ENCODE peak calls at places on chromosomes 5 and 9, in eight cellular contexts. M is endodermal cell, H is choroid plexus epithelial cell, G is upper lobe of right lung, B is Panc1, V is cardiac muscle cell, F is tibial artery, S is heart right ventricle. T is an unnamed sample.

GRCh38 chr9:6869081-6869948 is 111.5 kb downstream of the KDM4C start:
- DNase-seq in S (no peak), V (peak; percentile 24), G (no peak), F (no peak), M (peak; percentile 60), B (no peak), H (peak; percentile 17), T (peak; percentile 21)

GRCh38 chr9:89378541-89378940 is 60.2 kb downstream of the SECISBP2 start:
- DNase-seq in S (no peak), F (no peak), G (no peak), H (no peak), M (no peak), V (no peak), B (no peak), T (no peak)

GRCh38 chr5:9557696-9558095 is 11.8 kb upstream of the SEMA5A start:
- DNase-seq in B (no peak), M (no peak), V (no peak), S (no peak), G (no peak), F (no peak), H (peak; percentile 77), T (peak; percentile 26)

GRCh38 chr5:135443329-135443960 is 3.7 kb downstream of the DCANP1 start:
- DNase-seq in V (no peak), G (peak; percentile 36), S (no peak), B (no peak), F (no peak), M (peak; percentile 75), H (no peak), T (no peak)

GRCh38 chr9:128081052-128081451 is 13.0 kb downstream of the SLC25A25 start:
- DNase-seq in V (peak; percentile 91), M (no peak), B (no peak), S (peak; percentile 51), G (no peak), F (no peak), H (peak; percentile 99), T (peak; percentile 93)

GRCh38 chr9:19938990-19939736 is 150.3 kb upstream of the SLC24A2 start:
- DNase-seq in G (no peak), M (no peak), B (no peak), F (no peak), S (no peak), V (no peak), H (no peak), T (no peak)

GRCh38 chr5:123206618-123207320 is 117.7 kb downstream of the PRDM6 start:
- DNase-seq in F (no peak), B (no peak), S (no peak), H (peak; percentile 53), V (peak; percentile 81), G (no peak), M (no peak), T (peak; percentile 60)

GRCh38 chr9:83340451-83340850 is 197.8 kb downstream of the FRMD3 start:
- DNase-seq in V (no peak), M (no peak), B (no peak), F (no peak), G (no peak), H (peak; percentile 38), S (no peak), T (peak; percentile 11)

GRCh38 chr5:131204964-131205363 is 34.2 kb downstream of the LYRM7 start:
- DNase-seq in M (no peak), B (no peak), H (no peak), G (no peak), S (no peak), F (no peak), V (no peak), T (no peak)

GRCh38 chr5:109911731-109912130 is 222.0 kb downstream of the MAN2A1 start:
- DNase-seq in M (no peak), F (no peak), B (no peak), G (no peak), V (peak; percentile 47), S (no peak), H (peak; percentile 92), T (peak; percentile 52)

GRCh38 chr9:68755752-68756151 is 50.7 kb downstream of the PIP5K1B start:
- DNase-seq in G (no peak), B (no peak), S (no peak), V (no peak), M (no peak), H (no peak), F (no peak), T (no peak)

GRCh38 chr5:171989276-171989675 is 17.2 kb downstream of the FBXW11 start:
- DNase-seq in S (no peak), B (no peak), H (no peak), F (no peak), M (no peak), V (no peak), G (no peak), T (no peak)

GRCh38 chr5:63262191-63262981 is 683.8 kb downstream of the LRRC70 start:
- DNase-seq in S (no peak), G (no peak), M (no peak), B (no peak), V (peak; percentile 86), F (no peak), H (peak; percentile 80), T (peak; percentile 90)

GRCh38 chr9:2559212-2560152 is 62.1 kb upstream of the VLDLR start:
- DNase-seq in G (no peak), V (peak; percentile 99), S (peak; percentile 92), B (no peak), F (peak; percentile 88), M (no peak), H (peak; percentile 95), T (peak; percentile 97)

GRCh38 chr9:129465834-129466535 is 154.9 kb downstream of the C9orf50 start:
- DNase-seq in V (no peak), G (no peak), F (no peak), M (no peak), S (no peak), H (no peak), B (no peak), T (no peak)

GRCh38 chr9:655875-656274 is 185.6 kb upstream of the DMRT1 start:
- DNase-seq in F (peak; percentile 87), G (peak; percentile 71), S (peak; percentile 93), V (peak; percentile 84), H (peak; percentile 46), B (no peak), M (peak; percentile 56), T (peak; percentile 56)

GRCh38 chr5:122054266-122054665 is 23.8 kb downstream of the LOX start:
- DNase-seq in F (no peak), H (no peak), V (no peak), M (no peak), G (no peak), S (no peak), B (no peak), T (no peak)

GRCh38 chr5:72543365-72543764 is 36.2 kb upstream of the ZNF366 start:
- DNase-seq in G (no peak), M (no peak), F (no peak), S (no peak), B (no peak), H (peak; percentile 98), V (peak; percentile 94), T (peak; percentile 83)

GRCh38 chr5:148740966-148741742 is 85.3 kb upstream of the ADRB2 start:
- DNase-seq in F (no peak), M (no peak), V (peak; percentile 76), H (peak; percentile 83), B (peak; percentile 69), G (no peak), S (no peak), T (peak; percentile 85)

GRCh38 chr5:113040672-113041071 is 64.1 kb downstream of the DCP2 start:
- DNase-seq in F (no peak), B (no peak), G (no peak), M (peak; percentile 1), S (no peak), V (no peak), H (no peak), T (no peak)

GRCh38 chr9:121573717-121574485 is 74.3 kb upstream of the GGTA1 start:
- DNase-seq in M (peak; percentile 72), S (no peak), B (no peak), H (no peak), F (no peak), V (no peak), G (no peak), T (no peak)
- TF ChIP-seq CTCF in M (peak; percentile 40), S (no peak), B (no peak), H (no peak), F (no peak), V (no peak), G (no peak), T (no peak)

GRCh38 chr5:142096382-142096781 is 12.2 kb upstream of the NDFIP1 start:
- DNase-seq in V (no peak), B (no peak), F (no peak), G (no peak), S (no peak), H (peak; percentile 30), M (no peak), T (peak; percentile 17)
- H3K4me3 ChIP-seq in V (no peak overlapping the region), B (no peak overlapping the region), F (no peak overlapping the region), G (no peak overlapping the region), S (no peak overlapping the region), H (no peak overlapping the region), M (no peak overlapping the region), T (no peak overlapping the region)

DNA sequence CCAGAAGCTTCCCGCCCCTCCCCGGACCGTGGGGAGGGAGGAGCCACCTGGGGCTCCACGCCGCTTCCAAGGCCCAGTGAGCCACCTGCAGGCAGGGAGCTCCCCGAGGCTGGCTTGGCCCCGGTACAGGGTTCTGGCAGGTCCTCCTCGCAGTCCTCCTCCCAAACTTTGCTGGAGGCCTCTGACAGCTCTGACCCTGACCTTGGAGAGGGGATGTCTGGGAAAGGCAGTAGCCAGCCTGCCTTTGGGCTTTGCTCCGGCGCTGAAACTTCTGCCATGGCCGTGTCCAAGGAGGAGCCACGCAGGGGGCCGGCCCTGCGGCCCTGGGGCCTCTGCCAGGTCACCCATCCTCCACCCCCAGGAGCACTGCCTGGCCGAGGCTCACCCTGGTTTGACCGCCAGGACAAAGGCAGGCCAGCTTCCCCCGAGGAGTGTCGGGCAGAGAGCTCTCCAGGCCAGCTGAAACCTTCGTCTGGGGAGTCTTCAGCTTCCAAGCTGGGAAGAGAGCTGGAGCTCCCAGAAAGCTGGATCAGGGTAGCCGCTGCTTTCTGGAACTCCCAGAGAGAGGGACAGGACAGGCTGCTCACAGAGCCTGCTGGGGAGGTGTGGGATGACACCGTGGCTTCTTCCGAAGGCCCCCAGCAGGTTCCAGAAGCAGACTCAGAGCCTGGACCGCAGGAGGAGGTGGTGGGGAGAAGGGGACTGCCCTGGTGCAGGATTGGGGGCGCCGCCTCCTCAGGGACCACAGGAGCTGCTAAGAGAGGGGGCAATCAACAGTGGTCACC is 9.0 kb upstream of the QSOX2 start:
- DNase-seq in H (peak; percentile 12), B (no peak), V (peak; percentile 21), S (no peak), F (no peak), G (no peak), M (no peak), T (no peak)
- TF ChIP-seq CTCF in H (no peak), B (no peak), V (no peak), S (no peak), F (no peak), G (no peak), M (peak; percentile 16), T (no peak)

DNA sequence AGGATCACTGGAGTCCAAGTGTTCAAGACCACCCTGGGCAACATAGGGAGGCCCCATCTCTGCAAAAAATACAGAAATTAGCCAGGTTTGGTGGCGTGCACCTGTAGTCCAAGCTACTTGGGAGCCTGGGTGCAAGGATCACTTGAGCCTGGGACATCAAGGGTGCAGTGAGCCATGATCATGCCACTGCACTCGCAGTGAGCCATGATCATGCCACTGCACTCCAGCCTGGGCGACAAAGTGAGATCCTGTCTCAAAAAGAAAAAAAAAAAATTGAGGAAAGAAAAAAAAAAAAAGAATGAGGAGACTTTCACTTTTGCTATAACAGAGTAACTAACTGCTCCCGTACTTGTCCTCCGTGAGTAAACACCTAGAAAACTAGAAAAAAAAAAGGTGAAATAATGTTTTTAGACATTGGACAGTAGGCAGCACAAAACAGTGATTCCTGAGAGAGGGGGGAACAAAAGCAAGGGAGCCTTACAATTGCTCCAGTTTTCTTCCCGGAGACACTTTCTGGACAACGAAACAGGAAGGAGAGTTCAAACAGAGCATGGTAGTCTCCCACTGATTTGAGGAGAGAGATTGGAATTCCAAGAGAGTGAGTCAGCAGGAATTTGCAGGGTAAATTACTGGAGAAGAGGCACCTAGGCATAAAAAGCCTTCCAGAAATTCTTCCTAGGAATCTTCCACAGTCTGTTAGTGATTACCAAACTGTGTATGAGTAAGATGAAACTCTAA is 6.9 kb upstream of the ZBTB5 start:
- DNase-seq in V (peak; percentile 94), G (no peak), F (no peak), B (peak; percentile 97), H (peak; percentile 89), S (no peak), M (peak; percentile 77), T (peak; percentile 93)
- H3K4me3 ChIP-seq in V (no peak overlapping the region), G (peak overlapping the region; percentile 39), F (peak overlapping the region; percentile 45), B (peak overlapping the region; percentile 66), H (peak overlapping the region; percentile 51), S (no peak overlapping the region), M (peak overlapping the region; percentile 33), T (peak overlapping the region; percentile 40)

T was measured in fibroblast of pulmonary artery.